ENCODE peak calls at places on chromosomes 3 and 15, in five cellular contexts. One of them, this sample, is unnamed.

GRCh38 chr3:138213373-138214085 is 26.4 kb downstream of the ARMC8 start:
- DNase-seq in stimulated activated CD4-positive, alpha-beta T cell treated with anti-CD3 and anti-CD28 coated beads, Interleukin-1b, Interleukin-23, amount 100 ng/mL, for 24 hours: no peak
- DNase-seq in NCI-H146: no peak
- DNase-seq in DMS79 treated with DMSO at 0.1 percent for 48 hours: no peak
- DNase-seq in GM20000: no peak
- DNase-seq in this sample: no peak

GRCh38 chr3:2837233-2837632 is 272.9 kb downstream of the IL5RA start:
- DNase-seq in stimulated activated CD4-positive, alpha-beta T cell treated with anti-CD3 and anti-CD28 coated beads, Interleukin-1b, Interleukin-23, amount 100 ng/mL, for 24 hours: no peak
- DNase-seq in NCI-H146: no peak
- DNase-seq in DMS79 treated with DMSO at 0.1 percent for 48 hours: no peak
- DNase-seq in GM20000: no peak
- DNase-seq in this sample: no peak

GRCh38 chr3:195103623-195104022 is 167.3 kb downstream of the XXYLT1 start:
- DNase-seq in stimulated activated CD4-positive, alpha-beta T cell treated with anti-CD3 and anti-CD28 coated beads, Interleukin-1b, Interleukin-23, amount 100 ng/mL, for 24 hours: no peak
- DNase-seq in NCI-H146: no peak
- DNase-seq in DMS79 treated with DMSO at 0.1 percent for 48 hours: no peak
- DNase-seq in GM20000: no peak
- DNase-seq in this sample: no peak

GRCh38 chr15:33795076-33795475 is 173.2 kb upstream of the CHRM5 start:
- DNase-seq in stimulated activated CD4-positive, alpha-beta T cell treated with anti-CD3 and anti-CD28 coated beads, Interleukin-1b, Interleukin-23, amount 100 ng/mL, for 24 hours: no peak
- DNase-seq in NCI-H146: no peak
- DNase-seq in DMS79 treated with DMSO at 0.1 percent for 48 hours: no peak
- DNase-seq in GM20000: no peak
- DNase-seq in this sample: no peak

GRCh38 chr15:77966540-77967290 is 110.8 kb downstream of the TBC1D2B start:
- DNase-seq in stimulated activated CD4-positive, alpha-beta T cell treated with anti-CD3 and anti-CD28 coated beads, Interleukin-1b, Interleukin-23, amount 100 ng/mL, for 24 hours: no peak
- DNase-seq in NCI-H146: peak
- DNase-seq in DMS79 treated with DMSO at 0.1 percent for 48 hours: peak
- DNase-seq in GM20000: peak
- DNase-seq in this sample: no peak

GRCh38 chr3:190696777-190697501 is 165.6 kb downstream of the GMNC start:
- DNase-seq in stimulated activated CD4-positive, alpha-beta T cell treated with anti-CD3 and anti-CD28 coated beads, Interleukin-1b, Interleukin-23, amount 100 ng/mL, for 24 hours: no peak
- DNase-seq in NCI-H146: peak
- DNase-seq in DMS79 treated with DMSO at 0.1 percent for 48 hours: no peak
- DNase-seq in GM20000: peak
- DNase-seq in this sample: no peak

GRCh38 chr3:137762674-137763593 is 1.2 kb upstream of the SOX14 start:
- DNase-seq in stimulated activated CD4-positive, alpha-beta T cell treated with anti-CD3 and anti-CD28 coated beads, Interleukin-1b, Interleukin-23, amount 100 ng/mL, for 24 hours: no peak
- DNase-seq in NCI-H146: peak
- DNase-seq in DMS79 treated with DMSO at 0.1 percent for 48 hours: peak
- DNase-seq in GM20000: no peak
- DNase-seq in this sample: no peak

GRCh38 chr3:94028093-94028837 is at the start of gene STX19:
- DNase-seq in stimulated activated CD4-positive, alpha-beta T cell treated with anti-CD3 and anti-CD28 coated beads, Interleukin-1b, Interleukin-23, amount 100 ng/mL, for 24 hours: no peak
- DNase-seq in NCI-H146: peak
- DNase-seq in DMS79 treated with DMSO at 0.1 percent for 48 hours: no peak
- DNase-seq in GM20000: no peak
- DNase-seq in this sample: no peak

GRCh38 chr15:68559342-68560310 is 19.2 kb upstream of the CORO2B start:
- DNase-seq in stimulated activated CD4-positive, alpha-beta T cell treated with anti-CD3 and anti-CD28 coated beads, Interleukin-1b, Interleukin-23, amount 100 ng/mL, for 24 hours: peak
- DNase-seq in NCI-H146: peak
- DNase-seq in DMS79 treated with DMSO at 0.1 percent for 48 hours: peak
- DNase-seq in GM20000: peak
- DNase-seq in this sample: peak

GRCh38 chr15:82847703-82848102 is 38.3 kb downstream of the WHAMM start:
- DNase-seq in stimulated activated CD4-positive, alpha-beta T cell treated with anti-CD3 and anti-CD28 coated beads, Interleukin-1b, Interleukin-23, amount 100 ng/mL, for 24 hours: no peak
- DNase-seq in NCI-H146: no peak
- DNase-seq in DMS79 treated with DMSO at 0.1 percent for 48 hours: no peak
- DNase-seq in GM20000: no peak
- DNase-seq in this sample: no peak

GRCh38 chr15:35061171-35062163 is 23.6 kb downstream of the NANOGP8 start:
- DNase-seq in stimulated activated CD4-positive, alpha-beta T cell treated with anti-CD3 and anti-CD28 coated beads, Interleukin-1b, Interleukin-23, amount 100 ng/mL, for 24 hours: no peak
- DNase-seq in NCI-H146: no peak
- DNase-seq in DMS79 treated with DMSO at 0.1 percent for 48 hours: no peak
- DNase-seq in GM20000: no peak
- DNase-seq in this sample: no peak

GRCh38 chr3:167669699-167670098 is 16.0 kb upstream of the WDR49 start:
- DNase-seq in stimulated activated CD4-positive, alpha-beta T cell treated with anti-CD3 and anti-CD28 coated beads, Interleukin-1b, Interleukin-23, amount 100 ng/mL, for 24 hours: no peak
- DNase-seq in NCI-H146: no peak
- DNase-seq in DMS79 treated with DMSO at 0.1 percent for 48 hours: no peak
- DNase-seq in GM20000: no peak
- DNase-seq in this sample: no peak

GRCh38 chr15:31269961-31270575 is 56.6 kb upstream of the KLF13 start:
- DNase-seq in stimulated activated CD4-positive, alpha-beta T cell treated with anti-CD3 and anti-CD28 coated beads, Interleukin-1b, Interleukin-23, amount 100 ng/mL, for 24 hours: no peak
- DNase-seq in NCI-H146: no peak
- DNase-seq in DMS79 treated with DMSO at 0.1 percent for 48 hours: no peak
- DNase-seq in GM20000: no peak
- DNase-seq in this sample: no peak

GRCh38 chr3:143063018-143063417 is 56.6 kb upstream of the CHST2 start:
- DNase-seq in stimulated activated CD4-positive, alpha-beta T cell treated with anti-CD3 and anti-CD28 coated beads, Interleukin-1b, Interleukin-23, amount 100 ng/mL, for 24 hours: no peak
- DNase-seq in NCI-H146: no peak
- DNase-seq in DMS79 treated with DMSO at 0.1 percent for 48 hours: no peak
- DNase-seq in GM20000: no peak
- DNase-seq in this sample: no peak

GRCh38 chr3:160224811-160225180 is 426 bp upstream of the C3orf80 start:
- DNase-seq in stimulated activated CD4-positive, alpha-beta T cell treated with anti-CD3 and anti-CD28 coated beads, Interleukin-1b, Interleukin-23, amount 100 ng/mL, for 24 hours: no peak
- DNase-seq in NCI-H146: peak
- DNase-seq in DMS79 treated with DMSO at 0.1 percent for 48 hours: no peak
- DNase-seq in GM20000: no peak
- DNase-seq in this sample: no peak

GRCh38 chr3:190385835-190386688 is 1.9 kb upstream of the CLDN16 start:
- DNase-seq in stimulated activated CD4-positive, alpha-beta T cell treated with anti-CD3 and anti-CD28 coated beads, Interleukin-1b, Interleukin-23, amount 100 ng/mL, for 24 hours: no peak
- DNase-seq in NCI-H146: no peak
- DNase-seq in DMS79 treated with DMSO at 0.1 percent for 48 hours: no peak
- DNase-seq in GM20000: no peak
- DNase-seq in this sample: no peak

GRCh38 chr3:159911011-159911663 is 77.5 kb upstream of the IL12A start:
- DNase-seq in stimulated activated CD4-positive, alpha-beta T cell treated with anti-CD3 and anti-CD28 coated beads, Interleukin-1b, Interleukin-23, amount 100 ng/mL, for 24 hours: no peak
- DNase-seq in NCI-H146: no peak
- DNase-seq in DMS79 treated with DMSO at 0.1 percent for 48 hours: no peak
- DNase-seq in GM20000: peak
- DNase-seq in this sample: no peak

GRCh38 chr3:48899298-48899697 is 616 bp upstream of the SLC25A20 start:
- DNase-seq in stimulated activated CD4-positive, alpha-beta T cell treated with anti-CD3 and anti-CD28 coated beads, Interleukin-1b, Interleukin-23, amount 100 ng/mL, for 24 hours: no peak
- DNase-seq in NCI-H146: no peak
- DNase-seq in DMS79 treated with DMSO at 0.1 percent for 48 hours: no peak
- DNase-seq in GM20000: peak
- DNase-seq in this sample: no peak

GRCh38 chr3:171178714-171179113 is 152.2 kb upstream of the SLC2A2 start:
- DNase-seq in stimulated activated CD4-positive, alpha-beta T cell treated with anti-CD3 and anti-CD28 coated beads, Interleukin-1b, Interleukin-23, amount 100 ng/mL, for 24 hours: no peak
- DNase-seq in NCI-H146: no peak
- DNase-seq in DMS79 treated with DMSO at 0.1 percent for 48 hours: no peak
- DNase-seq in GM20000: no peak
- DNase-seq in this sample: no peak

GRCh38 chr3:193446975-193447602 is 68.5 kb upstream of the ATP13A5 start:
- DNase-seq in stimulated activated CD4-positive, alpha-beta T cell treated with anti-CD3 and anti-CD28 coated beads, Interleukin-1b, Interleukin-23, amount 100 ng/mL, for 24 hours: no peak
- DNase-seq in NCI-H146: no peak
- DNase-seq in DMS79 treated with DMSO at 0.1 percent for 48 hours: no peak
- DNase-seq in GM20000: no peak
- DNase-seq in this sample: no peak

GRCh38 chr3:195180490-195181106 is 90.4 kb downstream of the XXYLT1 start:
- DNase-seq in stimulated activated CD4-positive, alpha-beta T cell treated with anti-CD3 and anti-CD28 coated beads, Interleukin-1b, Interleukin-23, amount 100 ng/mL, for 24 hours: no peak
- DNase-seq in NCI-H146: no peak
- DNase-seq in DMS79 treated with DMSO at 0.1 percent for 48 hours: no peak
- DNase-seq in GM20000: no peak
- DNase-seq in this sample: no peak

GRCh38 chr3:183460059-183461052 is 31.9 kb upstream of the MCF2L2 start:
- DNase-seq in stimulated activated CD4-positive, alpha-beta T cell treated with anti-CD3 and anti-CD28 coated beads, Interleukin-1b, Interleukin-23, amount 100 ng/mL, for 24 hours: no peak
- DNase-seq in NCI-H146: no peak
- DNase-seq in DMS79 treated with DMSO at 0.1 percent for 48 hours: no peak
- DNase-seq in GM20000: no peak
- DNase-seq in this sample: no peak

GRCh38 chr15:50340431-50340830 is 14.6 kb downstream of the GABPB1 start:
- DNase-seq in stimulated activated CD4-positive, alpha-beta T cell treated with anti-CD3 and anti-CD28 coated beads, Interleukin-1b, Interleukin-23, amount 100 ng/mL, for 24 hours: no peak
- DNase-seq in NCI-H146: no peak
- DNase-seq in DMS79 treated with DMSO at 0.1 percent for 48 hours: no peak
- DNase-seq in GM20000: no peak
- DNase-seq in this sample: no peak

GRCh38 chr3:112653881-112654300 is 12.9 kb upstream of the CCDC80 start:
- DNase-seq in stimulated activated CD4-positive, alpha-beta T cell treated with anti-CD3 and anti-CD28 coated beads, Interleukin-1b, Interleukin-23, amount 100 ng/mL, for 24 hours: no peak
- DNase-seq in NCI-H146: no peak
- DNase-seq in DMS79 treated with DMSO at 0.1 percent for 48 hours: no peak
- DNase-seq in GM20000: no peak
- DNase-seq in this sample: no peak

GRCh38 chr15:36757189-36757814 is 177.9 kb downstream of the CDIN1 start:
- DNase-seq in stimulated activated CD4-positive, alpha-beta T cell treated with anti-CD3 and anti-CD28 coated beads, Interleukin-1b, Interleukin-23, amount 100 ng/mL, for 24 hours: no peak
- DNase-seq in NCI-H146: no peak
- DNase-seq in DMS79 treated with DMSO at 0.1 percent for 48 hours: no peak
- DNase-seq in GM20000: no peak
- DNase-seq in this sample: no peak

GRCh38 chr3:45362161-45362560 is 26.2 kb upstream of the LARS2 start:
- DNase-seq in stimulated activated CD4-positive, alpha-beta T cell treated with anti-CD3 and anti-CD28 coated beads, Interleukin-1b, Interleukin-23, amount 100 ng/mL, for 24 hours: no peak
- DNase-seq in NCI-H146: no peak
- DNase-seq in DMS79 treated with DMSO at 0.1 percent for 48 hours: no peak
- DNase-seq in GM20000: no peak
- DNase-seq in this sample: no peak

GRCh38 chr3:132805071-132805470 is 82.9 kb upstream of the NPHP3 start:
- DNase-seq in stimulated activated CD4-positive, alpha-beta T cell treated with anti-CD3 and anti-CD28 coated beads, Interleukin-1b, Interleukin-23, amount 100 ng/mL, for 24 hours: no peak
- DNase-seq in NCI-H146: no peak
- DNase-seq in DMS79 treated with DMSO at 0.1 percent for 48 hours: no peak
- DNase-seq in GM20000: no peak
- DNase-seq in this sample: no peak

This sample was measured in mesothelial cell of epicardium.